ENCODE peak calls at places on chromosomes 11 and 22, in nine cellular contexts. A is A549; Y is CD4-positive, alpha-beta T cell; U is heart left ventricle; M is IMR-90; E is AG04450; O is NB4; R is sigmoid colon; X is tibial artery. F is an unnamed sample.

GRCh38 chr11:72730243-72730642 is 22.0 kb downstream of the ARAP1 start:
- DNase-seq in R (no peak), E (no peak), U (no peak), M (no peak), O (no peak), X (no peak), A (no peak), Y (no peak), F (no peak)

GRCh38 chr11:110862407-110862806 is 150.2 kb upstream of the ARHGAP20 start:
- DNase-seq in Y (no peak), R (no peak), U (no peak), M (no peak), E (no peak), O (no peak), X (no peak), A (no peak), F (no peak)

GRCh38 chr22:49202226-49202625 is 625.4 kb downstream of the BRD1 start:
- DNase-seq in U (no peak), R (peak), A (no peak), E (no peak), O (no peak), M (no peak), X (peak), Y (no peak), F (peak)

GRCh38 chr22:44395116-44396005 is 82.6 kb upstream of the SHISAL1 start:
- DNase-seq in E (no peak), M (no peak), X (peak), U (peak), Y (no peak), A (no peak), O (no peak), R (no peak), F (peak)

GRCh38 chr11:7571640-7572000 is 57.8 kb downstream of the PPFIBP2 start:
- DNase-seq in Y (no peak), M (peak), U (no peak), X (peak), E (peak), A (peak), O (peak), R (peak), F (no peak)

GRCh38 chr11:61545341-61545740 is 35.5 kb downstream of the SYT7 start:
- DNase-seq in X (no peak), A (peak), O (peak), E (no peak), M (no peak), U (no peak), R (no peak), Y (no peak), F (no peak)

GRCh38 chr11:12201016-12201985 is 90.9 kb downstream of the MICAL2 start:
- DNase-seq in M (peak), O (peak), Y (no peak), X (peak), R (no peak), E (no peak), A (peak), U (no peak), F (no peak)

GRCh38 chr11:71352226-71352625 is 96.0 kb downstream of the DHCR7 start:
- DNase-seq in R (no peak), M (no peak), U (no peak), A (no peak), Y (no peak), O (no peak), X (no peak), E (no peak), F (no peak)

GRCh38 chr22:20904008-20904979 is 12.9 kb upstream of the CRKL start:
- DNase-seq in R (no peak), M (peak), Y (no peak), O (peak), A (peak), U (no peak), E (peak), X (peak), F (peak)

GRCh38 chr11:60844045-60844869 is 2.3 kb downstream of the CCDC86 start:
- DNase-seq in M (peak), U (no peak), A (no peak), R (no peak), E (no peak), X (no peak), Y (no peak), O (peak), F (no peak)

GRCh38 chr22:36456459-36456835 is 25.0 kb downstream of the TXN2 start:
- DNase-seq in Y (no peak), R (no peak), A (no peak), U (no peak), M (no peak), O (peak), X (no peak), E (no peak), F (no peak)

GRCh38 chr22:35326854-35327562 is 27.3 kb downstream of the TOM1 start:
- DNase-seq in A (no peak), Y (no peak), U (no peak), E (no peak), M (no peak), R (no peak), X (no peak), O (no peak), F (no peak)

GRCh38 chr11:132051704-132052103 is 681.3 kb downstream of the NTM start:
- DNase-seq in M (no peak), U (no peak), E (no peak), A (no peak), R (no peak), O (no peak), Y (no peak), X (no peak), F (no peak)

GRCh38 chr11:111308140-111308539 is 9.8 kb downstream of the POU2AF3 start:
- DNase-seq in A (peak), E (no peak), R (no peak), O (no peak), M (peak), X (no peak), Y (no peak), U (peak), F (no peak)

GRCh38 chr11:81331611-81332205 is 1402.0 kb downstream of the FAM181B start:
- DNase-seq in A (no peak), U (no peak), M (no peak), Y (no peak), R (no peak), O (no peak), E (no peak), X (no peak), F (no peak)

GRCh38 chr11:117833401-117833891 is 8.9 kb upstream of the FXYD2 start:
- DNase-seq in O (no peak), Y (no peak), U (no peak), R (peak), E (no peak), X (peak), A (no peak), M (no peak), F (no peak)

DNA sequence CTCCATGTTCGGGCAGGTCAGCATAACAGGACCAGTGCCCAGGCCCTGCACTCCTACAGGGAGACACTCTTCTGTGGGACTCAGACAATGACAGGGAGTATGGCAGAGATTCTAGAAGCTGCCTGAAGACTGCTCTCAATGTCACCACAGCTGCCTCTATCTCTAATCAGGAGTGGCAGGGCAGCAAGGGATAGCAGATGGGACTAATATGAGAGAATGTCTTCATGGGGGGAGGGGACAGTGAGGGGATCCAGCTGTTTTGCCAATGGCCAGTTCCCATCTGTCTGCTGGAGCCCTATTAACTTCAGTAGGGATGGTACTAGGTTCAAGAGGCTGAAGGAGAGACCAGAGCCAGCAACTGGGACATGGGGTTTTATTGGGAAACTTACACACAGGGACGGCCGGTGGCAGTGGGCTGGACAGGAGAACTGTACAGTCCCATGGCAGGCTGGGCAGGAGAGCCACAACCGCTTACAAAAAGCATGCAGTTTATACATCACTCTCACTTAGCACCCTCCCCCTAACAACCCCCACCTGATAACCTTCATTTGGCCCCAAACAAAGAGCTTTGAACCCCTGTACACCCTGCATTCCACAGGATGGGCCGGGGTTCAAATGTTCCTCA is 2.5 kb upstream of the CD82 start:
- DNase-seq in E (no peak), Y (no peak), U (no peak), O (no peak), A (no peak), X (no peak), R (no peak), M (no peak), F (no peak)
- TF ChIP-seq CTCF in E (no peak), Y (no peak), U (no peak), O (no peak), A (no peak), X (no peak), R (no peak), M (no peak), F (no peak)

DNA sequence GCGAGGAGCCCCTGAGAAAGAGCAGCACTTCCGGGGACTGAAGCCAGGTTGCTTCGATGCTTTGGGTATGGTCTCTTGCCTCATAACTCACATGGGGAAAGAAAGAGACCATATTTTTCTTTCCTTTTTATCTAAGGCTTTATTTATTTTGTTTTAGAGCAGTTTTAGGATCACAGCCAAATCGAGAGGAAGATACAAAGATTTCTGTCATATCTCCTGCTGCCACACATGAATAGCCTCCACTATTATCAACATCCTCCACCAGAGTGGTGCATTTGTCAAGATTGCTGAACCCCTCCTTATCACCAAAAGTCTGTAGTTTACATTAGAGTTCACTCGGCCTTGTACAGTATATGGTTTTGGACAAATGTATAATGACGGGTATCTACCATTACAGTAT is 24.2 kb upstream of the ADSL start:
- DNase-seq in O (no peak), R (no peak), A (no peak), E (no peak), M (peak), X (no peak), Y (no peak), U (no peak), F (no peak)
- TF ChIP-seq CTCF in O (no peak), R (no peak), A (no peak), E (no peak), M (no peak), X (no peak), Y (no peak), U (no peak), F (no peak)

GRCh38 chr11:134587345-134587744 is 175.3 kb upstream of the B3GAT1 start:
- DNase-seq in M (no peak), X (no peak), A (no peak), R (no peak), O (no peak), Y (no peak), E (no peak), U (no peak), F (peak)

GRCh38 chr11:134597452-134597851 is 185.4 kb upstream of the B3GAT1 start:
- DNase-seq in Y (no peak), O (no peak), R (no peak), A (no peak), X (no peak), M (no peak), E (no peak), U (no peak), F (no peak)

GRCh38 chr11:134596404-134596803 is 184.4 kb upstream of the B3GAT1 start:
- DNase-seq in X (no peak), U (no peak), R (no peak), Y (no peak), E (no peak), M (no peak), A (no peak), O (no peak), F (no peak)

GRCh38 chr11:134589155-134589554 is 177.1 kb upstream of the B3GAT1 start:
- DNase-seq in U (no peak), A (no peak), E (no peak), Y (no peak), R (no peak), M (no peak), O (no peak), X (no peak), F (no peak)

DNA sequence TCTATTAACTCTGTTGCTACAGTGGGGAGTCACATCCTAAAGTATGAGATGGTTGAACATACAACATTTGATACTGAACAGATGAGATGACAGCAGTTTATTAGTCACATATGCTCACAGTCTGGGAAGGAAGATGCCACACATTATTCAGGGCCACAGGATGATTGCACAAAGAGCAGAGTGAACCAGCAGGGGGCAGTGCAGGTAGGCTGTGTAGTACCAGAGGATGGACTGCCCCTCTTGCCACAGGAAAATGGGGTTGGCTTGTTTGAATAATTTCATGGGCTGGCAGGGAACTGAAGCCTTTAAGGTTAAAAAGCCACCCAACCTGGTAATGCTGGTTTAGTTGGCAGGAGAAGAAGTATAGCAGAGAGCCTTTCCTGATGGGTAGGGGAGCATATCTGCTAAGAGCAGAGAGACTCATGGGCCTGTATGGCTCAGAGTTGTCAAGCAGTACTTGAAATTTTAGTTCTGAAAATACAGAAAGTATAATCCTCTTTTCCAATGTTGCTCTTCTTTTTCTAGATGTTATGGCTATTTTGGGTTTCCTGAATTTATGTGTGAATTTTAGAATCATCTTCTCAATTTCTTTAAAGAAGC is 180.4 kb upstream of the B3GAT1 start:
- DNase-seq in O (peak), M (no peak), Y (no peak), X (no peak), E (no peak), A (peak), U (no peak), R (no peak), F (no peak)
- TF ChIP-seq CTCF in O (peak), M (no peak), Y (peak), X (no peak), E (no peak), A (peak), U (no peak), R (no peak), F (peak)

GRCh38 chr22:47448231-47449035 is 686.0 kb downstream of the TBC1D22A start:
- DNase-seq in X (no peak), A (no peak), U (no peak), O (no peak), E (no peak), R (no peak), M (no peak), Y (no peak), F (no peak)

GRCh38 chr22:47449508-47450270 is 687.2 kb downstream of the TBC1D22A start:
- DNase-seq in R (no peak), O (no peak), M (no peak), U (no peak), Y (no peak), E (no peak), A (no peak), X (no peak), F (no peak)

GRCh38 chr22:47453049-47453448 is 690.6 kb downstream of the TBC1D22A start:
- DNase-seq in O (no peak), X (no peak), R (no peak), A (no peak), E (no peak), M (no peak), U (no peak), Y (no peak), F (no peak)

GRCh38 chr22:47450876-47451475 is 688.5 kb downstream of the TBC1D22A start:
- DNase-seq in O (no peak), E (no peak), Y (no peak), M (no peak), R (no peak), X (no peak), A (no peak), U (no peak), F (no peak)

GRCh38 chr22:47452184-47452583 is 689.7 kb downstream of the TBC1D22A start:
- DNase-seq in X (no peak), O (peak), M (no peak), Y (no peak), U (no peak), E (no peak), A (peak), R (no peak), F (no peak)
- TF ChIP-seq CTCF in X (no peak), O (peak), M (no peak), Y (no peak), U (peak), E (no peak), A (no peak), R (peak), F (no peak)

GRCh38 chr22:26321469-26321913 is 107.6 kb upstream of the ASPHD2 start:
- DNase-seq in A (peak), M (peak), X (no peak), E (no peak), O (no peak), U (no peak), Y (no peak), R (peak), F (no peak)

GRCh38 chr22:26320469-26320868 is 108.6 kb upstream of the ASPHD2 start:
- DNase-seq in U (no peak), A (no peak), M (no peak), E (no peak), O (no peak), Y (no peak), R (no peak), X (no peak), F (no peak)

GRCh38 chr22:26322179-26322905 is 106.7 kb upstream of the ASPHD2 start:
- DNase-seq in X (no peak), M (peak), R (no peak), O (no peak), E (peak), Y (no peak), A (no peak), U (no peak), F (no peak)

GRCh38 chr22:26316732-26317131 is 112.3 kb upstream of the ASPHD2 start:
- DNase-seq in O (no peak), E (no peak), U (no peak), Y (no peak), A (no peak), X (no peak), R (no peak), M (no peak), F (no peak)

DNA sequence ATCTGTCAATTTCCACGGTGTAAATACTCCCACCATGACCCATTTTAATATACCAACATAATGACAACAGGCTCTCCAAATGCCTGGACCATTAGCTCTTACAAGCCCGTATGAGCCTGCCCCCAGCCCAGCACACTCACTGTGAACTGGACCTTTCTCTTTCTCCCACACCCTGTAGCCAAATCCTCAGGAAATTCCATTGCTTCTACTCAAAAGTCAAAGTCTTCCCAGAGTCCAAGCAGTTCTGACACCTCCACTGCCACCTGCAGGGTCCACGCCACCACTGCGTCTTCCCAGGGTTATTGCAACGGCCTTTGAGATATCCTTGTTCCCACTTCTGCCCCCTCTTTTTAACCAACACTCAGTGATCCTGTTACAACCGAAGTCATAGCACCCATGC is 110.1 kb upstream of the ASPHD2 start:
- DNase-seq in U (no peak), X (no peak), R (no peak), O (peak), A (no peak), E (no peak), Y (no peak), M (no peak), F (no peak)
- TF ChIP-seq CTCF in U (no peak), X (no peak), R (no peak), O (peak), A (no peak), E (no peak), Y (no peak), M (no peak), F (no peak)

DNA sequence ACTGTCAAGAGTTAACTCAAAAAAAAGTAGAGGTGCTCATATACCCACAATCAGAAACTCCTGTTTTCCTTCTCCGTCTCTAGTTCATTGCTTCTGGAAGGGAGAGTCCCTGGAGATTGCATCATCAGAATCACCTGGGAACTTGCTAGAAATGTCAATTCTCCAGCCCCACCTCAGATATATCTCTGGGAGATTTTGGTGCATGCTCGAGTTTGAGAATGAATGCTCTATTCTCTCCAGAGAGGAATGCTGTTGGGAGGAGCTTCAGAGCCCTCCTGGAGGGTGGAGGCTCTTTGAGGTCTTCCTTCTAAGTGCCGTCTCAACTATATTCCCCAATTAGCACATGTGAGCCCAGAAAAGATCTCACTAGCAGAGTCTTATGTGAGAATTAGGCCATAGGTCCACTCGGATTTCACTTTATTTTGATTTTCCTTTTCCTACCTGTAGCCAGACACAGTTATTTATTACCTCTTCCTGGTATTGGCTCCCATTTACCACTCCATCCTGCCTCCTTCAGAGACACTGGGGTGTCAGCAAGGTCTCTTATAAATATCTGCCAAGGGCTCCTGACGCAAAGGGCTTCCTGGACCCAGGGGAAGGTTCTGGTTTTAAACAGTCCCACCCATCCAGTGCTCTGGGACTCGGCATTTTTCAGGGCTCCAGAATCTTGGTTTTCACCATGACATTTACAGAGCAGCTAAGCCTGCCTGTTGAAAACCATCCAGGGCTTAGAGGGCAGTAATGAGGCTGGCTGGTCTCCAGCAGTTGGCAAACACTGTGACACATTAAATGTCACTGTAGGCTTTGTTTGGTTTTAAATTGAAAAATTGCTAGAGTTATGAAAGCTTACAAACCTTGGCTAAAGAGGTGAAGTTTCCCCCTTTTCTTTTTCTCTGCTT is 136.2 kb downstream of the CD44 start:
- DNase-seq in Y (no peak), U (no peak), X (peak), E (no peak), A (peak), R (peak), M (no peak), O (no peak), F (no peak)
- TF ChIP-seq CTCF in Y (no peak), U (no peak), X (no peak), E (no peak), A (no peak), R (no peak), M (no peak), O (no peak), F (no peak)

DNA sequence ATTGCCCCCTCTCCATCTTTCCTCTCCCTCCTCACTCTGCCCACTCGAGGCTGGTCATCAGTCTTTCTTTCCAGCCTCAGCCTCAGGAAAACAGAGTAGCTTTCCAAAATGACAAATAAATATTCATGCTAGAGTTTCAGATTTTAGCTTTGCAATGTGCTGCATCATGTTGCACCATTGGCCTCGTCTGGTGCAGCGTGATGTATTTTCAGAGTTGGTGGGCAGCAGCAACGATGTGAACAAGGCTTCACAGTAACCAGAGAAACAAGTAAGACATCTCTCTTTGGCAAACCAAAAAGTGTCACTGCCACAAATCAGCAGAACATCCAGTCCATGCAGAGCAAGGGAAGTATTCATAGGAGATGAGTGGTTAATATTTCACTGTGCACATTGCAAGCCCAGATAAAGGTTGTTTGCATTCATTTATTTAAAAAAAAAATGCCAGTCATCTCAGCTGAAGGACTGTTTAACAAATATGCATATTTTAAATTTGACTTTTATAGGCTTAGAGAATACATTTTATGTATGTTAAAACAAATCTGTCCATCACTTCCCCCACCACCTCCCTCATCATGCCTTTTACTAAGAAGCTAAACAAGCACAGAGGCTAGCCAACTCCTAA is 136.6 kb upstream of the FAT3 start:
- DNase-seq in X (no peak), U (no peak), A (no peak), E (no peak), Y (no peak), M (no peak), R (no peak), O (no peak), F (no peak)
- TF ChIP-seq CTCF in X (no peak), U (no peak), A (no peak), E (no peak), Y (no peak), M (no peak), R (no peak), O (no peak), F (no peak)